ENCODE peak calls at places on chromosomes 7 and 10, in four cellular contexts. One of them, this sample, is unnamed.

GRCh38 chr10:121494296-121494695 is 103.9 kb downstream of the FGFR2 start:
- DNase-seq in HepG2: no peak
- DNase-seq in IMR-90: no peak
- DNase-seq in A549: no peak
- DNase-seq in this sample: no peak

GRCh38 chr10:114879541-114880158 is 58.1 kb downstream of the FHIP2A start:
- DNase-seq in A549: peak
- DNase-seq in IMR-90: peak
- DNase-seq in HepG2: peak
- DNase-seq in this sample: peak

GRCh38 chr7:130901209-130901783 is 167.3 kb upstream of the KLF14 start:
- DNase-seq in A549: peak
- DNase-seq in HepG2: no peak
- DNase-seq in IMR-90: peak
- DNase-seq in this sample: no peak

GRCh38 chr7:39952791-39953190 is 2.7 kb downstream of the CDK13 start:
- DNase-seq in IMR-90: peak
- DNase-seq in HepG2: no peak
- DNase-seq in A549: no peak
- DNase-seq in this sample: no peak

GRCh38 chr10:26438534-26439269 is 561 bp downstream of the APBB1IP start:
- DNase-seq in IMR-90: no peak
- DNase-seq in HepG2: no peak
- DNase-seq in A549: no peak
- DNase-seq in this sample: peak

GRCh38 chr7:73736885-73737284 is 1.7 kb downstream of the ABHD11 start:
- DNase-seq in A549: no peak
- DNase-seq in IMR-90: no peak
- DNase-seq in HepG2: no peak
- DNase-seq in this sample: no peak

GRCh38 chr10:44005788-44006099 is 357.1 kb upstream of the ZNF32 start:
- DNase-seq in HepG2: no peak
- DNase-seq in A549: no peak
- DNase-seq in IMR-90: no peak
- DNase-seq in this sample: no peak

GRCh38 chr10:103646304-103646703 is 152.8 kb downstream of the NEURL1 start:
- DNase-seq in IMR-90: no peak
- DNase-seq in HepG2: no peak
- DNase-seq in A549: no peak
- DNase-seq in this sample: no peak

GRCh38 chr10:14705548-14706234 is 69.0 kb downstream of the FAM107B start:
- DNase-seq in HepG2: no peak
- DNase-seq in IMR-90: no peak
- DNase-seq in A549: no peak
- DNase-seq in this sample: no peak

GRCh38 chr10:59807629-59808620 is 54.7 kb upstream of the MRLN start:
- DNase-seq in IMR-90: no peak
- DNase-seq in HepG2: no peak
- DNase-seq in A549: no peak
- DNase-seq in this sample: no peak

DNA sequence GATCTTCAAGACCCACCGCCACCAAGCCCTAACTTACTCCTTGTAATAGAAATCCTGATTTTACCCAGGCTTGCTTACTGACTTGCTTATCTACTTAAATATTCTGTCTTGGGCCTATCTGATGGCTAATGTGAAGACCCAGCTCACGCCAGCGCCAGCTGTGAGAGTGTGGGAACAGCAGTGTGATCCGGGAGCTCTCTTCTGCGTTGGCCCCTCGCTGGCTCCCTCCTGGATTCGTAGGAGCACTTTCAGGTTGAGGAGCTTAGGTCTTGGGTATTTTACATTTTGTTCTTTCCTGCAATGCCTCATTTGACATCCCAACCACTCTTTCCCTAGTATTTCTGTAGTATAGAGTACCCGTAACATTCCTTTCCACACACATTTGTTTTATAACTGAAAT is 51.7 kb downstream of the CREM start:
- DNase-seq in IMR-90: no peak
- DNase-seq in HepG2: no peak
- DNase-seq in A549: no peak
- DNase-seq in this sample: no peak
- TF ChIP-seq SMC3 in IMR-90: no peak
- TF ChIP-seq SMC3 in HepG2: no peak
- TF ChIP-seq SMC3 in A549: no peak
- TF ChIP-seq SMC3 in this sample: no peak

GRCh38 chr10:16184911-16185310 is 251.9 kb upstream of the PTER start:
- DNase-seq in IMR-90: no peak
- DNase-seq in A549: no peak
- DNase-seq in HepG2: no peak
- DNase-seq in this sample: no peak

GRCh38 chr10:16186564-16186963 is 250.2 kb upstream of the PTER start:
- DNase-seq in IMR-90: no peak
- DNase-seq in A549: no peak
- DNase-seq in HepG2: no peak
- DNase-seq in this sample: no peak

GRCh38 chr10:16183989-16184643 is 252.7 kb upstream of the PTER start:
- DNase-seq in HepG2: no peak
- DNase-seq in A549: no peak
- DNase-seq in IMR-90: no peak
- DNase-seq in this sample: no peak

GRCh38 chr10:16187161-16187560 is 249.6 kb upstream of the PTER start:
- DNase-seq in IMR-90: no peak
- DNase-seq in A549: no peak
- DNase-seq in HepG2: no peak
- DNase-seq in this sample: no peak

GRCh38 chr10:16182688-16183087 is 254.1 kb upstream of the PTER start:
- DNase-seq in IMR-90: no peak
- DNase-seq in HepG2: no peak
- DNase-seq in A549: no peak
- DNase-seq in this sample: peak
- TF ChIP-seq SMC3 in IMR-90: no peak
- TF ChIP-seq SMC3 in HepG2: no peak
- TF ChIP-seq SMC3 in A549: no peak
- TF ChIP-seq SMC3 in this sample: no peak

GRCh38 chr7:93219877-93220276 is 6.4 kb downstream of the HEPACAM2 start:
- DNase-seq in IMR-90: no peak
- DNase-seq in A549: no peak
- DNase-seq in HepG2: no peak
- DNase-seq in this sample: no peak
- TF ChIP-seq SMC3 in IMR-90: no peak
- TF ChIP-seq SMC3 in A549: no peak
- TF ChIP-seq SMC3 in HepG2: no peak
- TF ChIP-seq SMC3 in this sample: no peak

GRCh38 chr7:19665399-19666008 is 43.3 kb downstream of the POLR1F start:
- DNase-seq in A549: peak
- DNase-seq in HepG2: peak
- DNase-seq in IMR-90: peak
- DNase-seq in this sample: peak
- TF ChIP-seq SMC3 in A549: peak
- TF ChIP-seq SMC3 in HepG2: peak
- TF ChIP-seq SMC3 in IMR-90: peak
- TF ChIP-seq SMC3 in this sample: peak

GRCh38 chr10:112269266-112269665 is 13.9 kb upstream of the TECTB start:
- DNase-seq in HepG2: no peak
- DNase-seq in IMR-90: peak
- DNase-seq in A549: no peak
- DNase-seq in this sample: no peak
- TF ChIP-seq SMC3 in HepG2: no peak
- TF ChIP-seq SMC3 in IMR-90: no peak
- TF ChIP-seq SMC3 in A549: no peak
- TF ChIP-seq SMC3 in this sample: no peak

GRCh38 chr7:79921976-79922375 is 212.7 kb upstream of the GNAI1 start:
- DNase-seq in A549: no peak
- DNase-seq in IMR-90: no peak
- DNase-seq in HepG2: no peak
- DNase-seq in this sample: no peak
- TF ChIP-seq SMC3 in A549: no peak
- TF ChIP-seq SMC3 in IMR-90: no peak
- TF ChIP-seq SMC3 in HepG2: no peak
- TF ChIP-seq SMC3 in this sample: no peak

This sample was measured in SK-N-SH.